ENCODE peak calls at places on chromosomes 12 and 14, in eight cellular contexts. L is adrenal gland, V is endothelial cell of umbilical vein, C is small intestine, H is AG09309, X is right cardiac atrium, B is dorsolateral prefrontal cortex, Z is HepG2. P is an unnamed sample.

GRCh38 chr14:81402123-81402495 is 2.0 kb upstream of the STON2 start:
- DNase-seq in L (no peak), V (no peak), C (no peak), H (no peak), X (no peak), B (no peak), Z (no peak), P (no peak)

GRCh38 chr12:101915856-101916255 is 38.5 kb downstream of the DRAM1 start:
- DNase-seq in L (no peak), V (no peak), C (no peak), H (no peak), X (no peak), B (no peak), Z (no peak), P (no peak)

GRCh38 chr12:72273499-72273837 is 1.3 kb downstream of the TRHDE start:
- DNase-seq in L (no peak), V (no peak), C (no peak), H (no peak), X (peak), B (no peak), Z (no peak), P (no peak)

GRCh38 chr12:69988601-69989194 is 163.7 kb downstream of the MYRFL start:
- DNase-seq in L (no peak), V (peak), C (peak), H (no peak), X (no peak), B (no peak), Z (no peak), P (peak)

GRCh38 chr12:124297856-124298255 is 3.0 kb downstream of the RFLNA start:
- DNase-seq in L (no peak), V (no peak), C (no peak), H (no peak), X (no peak), B (no peak), Z (no peak), P (no peak)

GRCh38 chr14:80664576-80664975 is 277.0 kb downstream of the CEP128 start:
- DNase-seq in L (no peak), V (peak), C (no peak), H (no peak), X (no peak), B (no peak), Z (peak), P (peak)

GRCh38 chr12:75945581-75945980 is 86.0 kb downstream of the PHLDA1 start:
- DNase-seq in L (no peak), V (no peak), C (no peak), H (no peak), X (no peak), B (no peak), Z (no peak), P (peak)

GRCh38 chr12:57851552-57852186 is 5.1 kb upstream of the CTDSP2 start:
- DNase-seq in L (no peak), V (no peak), C (no peak), H (no peak), X (no peak), B (no peak), Z (no peak), P (no peak)

GRCh38 chr12:110581951-110582285 is 1.2 kb downstream of the PPTC7 start:
- DNase-seq in L (no peak), V (no peak), C (no peak), H (no peak), X (no peak), B (no peak), Z (no peak), P (no peak)

GRCh38 chr14:20631023-20631820 is 10.3 kb downstream of the OR6S1 start:
- DNase-seq in L (no peak), V (peak), C (peak), H (no peak), X (no peak), B (no peak), Z (peak), P (peak)

GRCh38 chr14:99245541-99246511 is 26.2 kb downstream of the BCL11B start:
- DNase-seq in L (no peak), V (no peak), C (no peak), H (no peak), X (no peak), B (no peak), Z (no peak), P (no peak)

GRCh38 chr14:99248761-99249171 is 23.2 kb downstream of the BCL11B start:
- DNase-seq in L (no peak), V (no peak), C (no peak), H (no peak), X (no peak), B (no peak), Z (no peak), P (no peak)

GRCh38 chr14:99247772-99248171 is 24.2 kb downstream of the BCL11B start:
- DNase-seq in L (no peak), V (no peak), C (no peak), H (no peak), X (no peak), B (no peak), Z (no peak), P (no peak)

GRCh38 chr14:99246536-99247083 is 25.4 kb downstream of the BCL11B start:
- DNase-seq in L (no peak), V (no peak), C (no peak), H (no peak), X (no peak), B (no peak), Z (no peak), P (no peak)

GRCh38 chr14:99247091-99247729 is 24.8 kb downstream of the BCL11B start:
- DNase-seq in L (no peak), V (no peak), C (no peak), H (no peak), X (no peak), B (no peak), Z (no peak), P (no peak)
- H3K4me3 ChIP-seq in L (no peak), V (no peak), C (peak), H (no peak), X (no peak), B (no peak), Z (no peak), P (no peak)

DNA sequence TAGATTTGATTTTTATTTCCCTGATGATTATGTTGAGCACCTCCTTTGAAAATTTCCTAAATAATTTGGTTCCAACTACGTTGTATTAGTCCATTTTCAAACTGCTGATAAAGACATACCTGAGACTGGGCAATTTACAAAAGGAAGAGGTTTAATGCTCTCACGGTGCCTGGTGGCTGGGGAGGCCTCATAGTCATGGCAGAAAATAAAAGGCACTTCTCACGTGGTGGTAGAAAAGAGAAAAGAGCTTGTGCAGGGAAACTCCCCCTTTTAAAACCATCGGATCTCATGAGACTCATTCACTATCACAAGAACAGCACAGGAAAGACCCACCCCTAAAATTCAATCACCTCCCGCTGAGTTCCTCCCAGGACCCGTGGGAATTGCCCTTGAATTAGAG is 372.3 kb downstream of the RPL10L start:
- DNase-seq in L (no peak), V (no peak), C (no peak), H (no peak), X (no peak), B (no peak), Z (no peak), P (no peak)
- H3K4me3 ChIP-seq in L (no peak), V (no peak), C (no peak), H (no peak), X (no peak), B (no peak), Z (no peak), P (no peak)

DNA sequence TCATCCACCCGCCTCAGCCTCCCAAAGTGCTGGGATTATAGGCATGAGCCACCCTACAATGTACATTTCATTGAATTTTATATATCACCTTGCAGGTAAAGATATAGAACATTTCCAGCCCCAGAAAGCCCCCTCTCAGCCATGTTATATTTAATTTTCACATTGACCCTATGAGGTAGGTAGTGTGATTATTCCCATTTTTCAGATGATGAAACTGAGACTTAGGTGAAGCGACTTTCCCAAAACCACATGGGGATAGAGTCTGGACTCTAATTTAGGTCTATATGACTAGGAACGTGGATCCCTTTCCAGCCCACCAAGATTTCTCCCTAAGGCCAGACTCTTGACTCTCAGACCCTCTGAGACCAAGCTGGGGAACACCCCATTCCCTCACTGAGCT is 15.7 kb upstream of the POP5 start:
- DNase-seq in L (no peak), V (no peak), C (no peak), H (no peak), X (no peak), B (no peak), Z (no peak), P (no peak)
- H3K4me3 ChIP-seq in L (no peak), V (no peak), C (no peak), H (no peak), X (no peak), B (no peak), Z (no peak), P (no peak)

GRCh38 chr12:122966743-122967058 is 438 bp upstream of the ABCB9 start:
- DNase-seq in L (no peak), V (no peak), C (no peak), H (no peak), X (no peak), B (no peak), Z (no peak), P (no peak)

GRCh38 chr12:122965356-122965755 is 907 bp downstream of the ABCB9 start:
- DNase-seq in L (no peak), V (no peak), C (no peak), H (no peak), X (no peak), B (no peak), Z (no peak), P (no peak)

GRCh38 chr12:122965851-122966742 is at the start of gene ABCB9:
- DNase-seq in L (peak), V (peak), C (peak), H (peak), X (peak), B (peak), Z (peak), P (peak)

GRCh38 chr12:122968104-122968503 is 1.8 kb upstream of the ABCB9 start:
- DNase-seq in L (no peak), V (no peak), C (no peak), H (no peak), X (no peak), B (no peak), Z (no peak), P (no peak)

DNA sequence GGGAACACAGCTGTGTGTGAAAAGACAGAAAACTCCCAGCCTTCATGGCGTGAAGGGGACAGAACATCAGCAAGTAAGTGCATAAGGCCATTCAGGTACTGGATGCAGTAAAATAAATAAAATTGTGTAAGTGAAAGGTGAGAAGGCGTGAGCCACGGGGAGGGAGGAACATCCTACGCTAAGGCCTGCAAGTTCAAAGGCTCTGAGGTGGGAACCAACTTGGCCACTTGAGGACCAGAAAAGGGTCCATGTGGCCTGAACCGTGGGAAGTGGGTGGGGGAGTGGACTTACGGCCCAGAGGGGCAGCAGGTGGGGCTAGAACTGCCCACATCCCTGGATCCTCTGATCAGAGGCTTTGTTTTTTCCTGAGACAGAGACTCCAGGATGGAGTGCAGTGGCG is 888 bp upstream of the ABCB9 start:
- DNase-seq in L (no peak), V (no peak), C (no peak), H (no peak), X (no peak), B (no peak), Z (no peak), P (no peak)
- H3K4me3 ChIP-seq in L (no peak), V (no peak), C (no peak), H (no peak), X (no peak), B (no peak), Z (peak), P (no peak)

GRCh38 chr14:73633115-73633514 is 11.7 kb upstream of the DNAL1 start:
- DNase-seq in L (peak), V (no peak), C (no peak), H (no peak), X (no peak), B (no peak), Z (no peak), P (no peak)
- H3K4me3 ChIP-seq in L (peak), V (no peak), C (no peak), H (no peak), X (peak), B (peak), Z (peak), P (no peak)

DNA sequence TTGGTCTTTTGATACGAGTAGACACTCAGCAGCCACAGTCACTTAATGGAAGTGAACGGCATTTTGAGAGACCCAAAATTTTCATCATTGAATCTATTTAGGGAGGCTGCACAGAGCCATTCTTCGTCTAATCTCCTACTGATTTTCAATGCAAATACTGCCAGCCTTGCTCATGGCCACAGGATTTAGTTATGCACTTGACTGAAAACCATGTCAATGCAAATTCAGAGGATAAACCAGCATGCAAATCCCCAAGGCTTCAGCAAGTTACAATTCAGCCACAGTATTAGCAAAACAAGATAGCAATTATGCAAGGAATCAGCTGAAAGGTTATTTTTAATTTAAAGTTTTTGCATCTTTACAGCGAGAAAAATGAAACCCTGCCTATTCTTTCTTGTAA is 985.5 kb upstream of the FLRT2 start:
- DNase-seq in L (no peak), V (no peak), C (no peak), H (no peak), X (no peak), B (no peak), Z (no peak), P (no peak)
- H3K4me3 ChIP-seq in L (no peak), V (no peak), C (no peak), H (no peak), X (no peak), B (no peak), Z (no peak), P (no peak)

GRCh38 chr14:34325493-34325892 is 136.5 kb downstream of the SPTSSA start:
- DNase-seq in L (no peak), V (no peak), C (peak), H (no peak), X (no peak), B (no peak), Z (no peak), P (no peak)
- H3K4me3 ChIP-seq in L (no peak), V (no peak), C (no peak), H (no peak), X (no peak), B (no peak), Z (no peak), P (no peak)

DNA sequence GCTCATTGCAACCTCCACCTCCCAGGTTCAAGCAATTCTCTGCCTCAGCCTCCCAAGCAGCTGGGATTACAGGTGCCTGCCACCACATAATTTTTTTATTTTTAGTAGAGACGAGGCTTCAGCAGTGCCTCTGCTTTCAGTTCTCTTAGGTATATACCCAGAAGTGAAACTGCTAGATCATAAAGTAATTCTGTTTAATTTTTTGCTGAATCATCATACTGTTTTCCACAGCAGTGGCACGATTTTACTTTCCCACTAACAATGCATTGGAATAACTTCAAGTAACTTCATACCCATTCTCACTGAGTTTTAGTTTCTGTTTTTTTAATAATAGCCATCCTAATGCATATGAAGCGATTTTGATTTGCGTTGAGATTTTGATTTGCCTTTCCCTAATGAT is 148.0 kb upstream of the G2E3 start:
- DNase-seq in L (no peak), V (no peak), C (no peak), H (no peak), X (no peak), B (no peak), Z (no peak), P (no peak)
- H3K4me3 ChIP-seq in L (no peak), V (no peak), C (no peak), H (no peak), X (no peak), B (no peak), Z (no peak), P (no peak)

DNA sequence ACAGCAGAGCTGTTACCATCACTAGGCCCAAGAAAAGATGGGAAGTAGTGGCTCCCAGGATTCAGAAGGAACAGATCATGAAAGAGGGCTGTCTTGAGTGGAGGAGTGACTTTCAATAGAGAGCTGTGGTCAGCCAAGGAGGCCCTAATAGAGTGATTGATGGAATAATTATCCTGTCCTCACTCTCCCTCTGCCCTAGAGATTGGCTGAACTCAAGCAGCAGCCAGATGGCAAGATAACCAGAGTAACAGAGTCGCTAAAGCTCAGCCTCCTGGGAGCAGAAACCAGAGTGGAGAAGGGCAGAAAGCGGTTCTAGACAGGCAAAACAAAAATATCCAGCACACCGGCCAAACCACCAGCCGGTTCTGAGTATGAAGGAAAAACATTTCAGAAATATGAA is 23.1 kb downstream of the GMFB start:
- DNase-seq in L (no peak), V (no peak), C (no peak), H (no peak), X (no peak), B (no peak), Z (no peak), P (no peak)
- H3K4me3 ChIP-seq in L (no peak), V (no peak), C (no peak), H (no peak), X (no peak), B (no peak), Z (no peak), P (no peak)

P was measured in brain microvascular endothelial cell.